ENCODE peak calls at places on chromosomes 4 and X, in four cellular contexts. L is T47D, S is GM13977, G is naive B cell. Z is an unnamed sample.
A peak's percentile ranks its signal among the peaks of the same experiment; 100 is the strongest.

GRCh38 chr4:65968873-65969272 is 298.6 kb upstream of the EPHA5 start:
- DNase-seq in L (no peak), S (no peak), G (no peak), Z (no peak)

GRCh38 chr4:5999830-6000365 is 18.3 kb downstream of the C4orf50 start:
- DNase-seq in L (no peak), S (no peak), G (no peak), Z (no peak)

GRCh38 chr4:1683903-1684755 is at the start of gene FAM53A:
- DNase-seq in L (peak; percentile 94), S (peak; percentile 98), G (peak; percentile 95), Z (peak; percentile 81)

GRCh38 chr4:157079441-157079840 is 3.5 kb downstream of the GLRB start:
- DNase-seq in L (no peak), S (no peak), G (no peak), Z (no peak)

GRCh38 chr4:110982486-110982885 is 359.6 kb upstream of the PITX2 start:
- DNase-seq in L (no peak), S (no peak), G (no peak), Z (no peak)

GRCh38 chr4:16029329-16029728 is 54.5 kb downstream of the PROM1 start:
- DNase-seq in L (peak; percentile 48), S (no peak), G (no peak), Z (no peak)

GRCh38 chrX:15418707-15419181 is 34.5 kb upstream of the VEGFD start:
- DNase-seq in L (no peak), S (no peak), G (no peak), Z (no peak)

GRCh38 chr4:139584784-139585183 is 28.8 kb upstream of the SETD7 start:
- DNase-seq in L (no peak), S (no peak), G (no peak), Z (no peak)

GRCh38 chr4:76342191-76342590 is 35.7 kb downstream of the STBD1 start:
- DNase-seq in L (no peak), S (no peak), G (no peak), Z (no peak)

GRCh38 chr4:48493485-48494100 is 3.5 kb downstream of the ZAR1 start:
- DNase-seq in L (no peak), S (no peak), G (no peak), Z (no peak)

GRCh38 chr4:142211444-142211843 is 575.1 kb downstream of the IL15 start:
- DNase-seq in L (peak; percentile 2), S (no peak), G (no peak), Z (no peak)

GRCh38 chrX:149497626-149498025 is 7.5 kb downstream of the IDS start:
- DNase-seq in L (no peak), S (no peak), G (no peak), Z (no peak)

GRCh38 chr4:78369691-78370090 is 181.9 kb upstream of the ANXA3 start:
- DNase-seq in L (no peak), S (no peak), G (no peak), Z (no peak)

Z was measured in 8988T.